ENCODE peak calls at places on chromosomes 2 and 18, in six cellular contexts. I is tibial artery; K is MM.1S; Y is mammary epithelial cell; E is transverse colon; D is CD4-positive, alpha-beta memory T cell. Q is an unnamed sample.

GRCh38 chr2:74850816-74851566 is 17.1 kb downstream of the HK2 start:
- DNase-seq in I (no peak), D (no peak), K (no peak), Y (peak; percentile 83), E (no peak), Q (no peak)

GRCh38 chr2:226427538-226428307 is 371.9 kb downstream of the IRS1 start:
- DNase-seq in Y (peak; percentile 92), K (no peak), I (peak; percentile 20), D (no peak), E (no peak), Q (no peak)

GRCh38 chr2:239468491-239469017 is 67.7 kb upstream of the HDAC4 start:
- DNase-seq in K (no peak), Y (no peak), D (no peak), I (peak; percentile 5), E (no peak), Q (no peak)

GRCh38 chr18:45169610-45170009 is 445.7 kb upstream of the SLC14A2 start:
- DNase-seq in I (peak; percentile 69), E (no peak), K (no peak), D (no peak), Y (peak; percentile 87), Q (no peak)

GRCh38 chr2:210049831-210050230 is 47.4 kb downstream of the RPE start:
- DNase-seq in I (no peak), D (no peak), Y (no peak), E (no peak), K (no peak), Q (no peak)

GRCh38 chr2:20611077-20611843 is 39.6 kb downstream of the HS1BP3 start:
- DNase-seq in E (peak; percentile 58), I (peak; percentile 93), K (no peak), D (no peak), Y (no peak), Q (no peak)

GRCh38 chr2:104855174-104856085 is 1.5 kb downstream of the POU3F3 start:
- DNase-seq in Y (no peak), E (no peak), I (no peak), D (no peak), K (no peak), Q (no peak)

GRCh38 chr2:84022810-84023431 is 436.2 kb downstream of the SUCLG1 start:
- DNase-seq in I (no peak), E (peak; percentile 15), Y (peak; percentile 49), D (peak; percentile 18), K (peak; percentile 62), Q (no peak)

GRCh38 chr2:181904022-181904632 is 12.6 kb downstream of the ITPRID2 start:
- DNase-seq in E (no peak), Y (no peak), K (peak; percentile 38), D (peak; percentile 37), I (no peak), Q (no peak)

GRCh38 chr18:1353025-1353424 is 448.4 kb downstream of the ADCYAP1 start:
- DNase-seq in E (no peak), D (no peak), Y (no peak), I (no peak), K (no peak), Q (no peak)

GRCh38 chr18:36129300-36130038 is at the start of the genes ELP2 and SLC39A6:
- DNase-seq in D (peak; percentile 95), E (peak; percentile 97), K (peak; percentile 96), I (peak; percentile 98), Y (peak; percentile 92), Q (peak; percentile 95)

GRCh38 chr2:9378433-9379371 is 44.6 kb downstream of the ITGB1BP1 start:
- DNase-seq in I (peak; percentile 86), E (peak; percentile 35), K (no peak), D (no peak), Y (peak; percentile 19), Q (no peak)

GRCh38 chr2:218003994-218004419 is 1.2 kb upstream of the TNS1 start:
- DNase-seq in I (peak; percentile 94), K (no peak), E (peak; percentile 53), Y (no peak), D (no peak), Q (no peak)

GRCh38 chr2:213227458-213227857 is 56.8 kb upstream of the SPAG16 start:
- DNase-seq in I (no peak), D (no peak), Y (peak; percentile 54), K (peak; percentile 43), E (no peak), Q (no peak)

GRCh38 chr18:36127866-36128845 is 984 bp downstream of the SLC39A6 start:
- DNase-seq in E (peak; percentile 15), I (peak; percentile 28), K (no peak), D (peak; percentile 8), Y (peak; percentile 40), Q (no peak)

GRCh38 chr2:159290289-159290907 is 3.9 kb upstream of the WDSUB1 start:
- DNase-seq in D (peak; percentile 32), E (no peak), I (peak; percentile 31), K (peak; percentile 53), Y (peak; percentile 69), Q (no peak)

GRCh38 chr2:105125428-105125827 is 87.6 kb downstream of the MRPS9 start:
- DNase-seq in E (no peak), I (no peak), D (no peak), K (no peak), Y (no peak), Q (no peak)

GRCh38 chr2:107027205-107027604 is 141.2 kb upstream of the ST6GAL2 start:
- DNase-seq in D (no peak), E (no peak), Y (no peak), K (no peak), I (no peak), Q (no peak)

GRCh38 chr18:45167631-45168225 is 447.5 kb upstream of the SLC14A2 start:
- DNase-seq in E (no peak), Y (peak; percentile 87), I (no peak), K (no peak), D (no peak), Q (no peak)

GRCh38 chr2:70895998-70896764 is 39.5 kb upstream of the ATP6V1B1 start:
- DNase-seq in I (no peak), E (no peak), K (no peak), D (no peak), Y (no peak), Q (no peak)

GRCh38 chr2:231376857-231377256 is 18.7 kb upstream of the B3GNT7 start:
- DNase-seq in I (no peak), D (no peak), Y (no peak), K (no peak), E (no peak), Q (no peak)

GRCh38 chr2:231929961-231930600 is 3.9 kb upstream of the NPPC start:
- DNase-seq in Y (no peak), K (no peak), D (no peak), I (no peak), E (no peak), Q (no peak)

GRCh38 chr2:156663757-156664409 is 227.7 kb downstream of the GPD2 start:
- DNase-seq in D (peak; percentile 11), K (peak; percentile 46), E (no peak), I (no peak), Y (no peak), Q (no peak)

GRCh38 chr2:235678712-235679111 is 184.9 kb downstream of the AGAP1 start:
- DNase-seq in E (no peak), K (no peak), I (no peak), D (no peak), Y (no peak), Q (no peak)

GRCh38 chr2:71299507-71299906 is 32.1 kb upstream of the ZNF638 start:
- DNase-seq in K (no peak), E (no peak), I (no peak), D (peak; percentile 36), Y (peak; percentile 16), Q (no peak)

GRCh38 chr2:6443424-6443823 is 422.3 kb downstream of the CMPK2 start:
- DNase-seq in Y (no peak), D (no peak), K (no peak), E (no peak), I (no peak), Q (no peak)

GRCh38 chr2:30265441-30266015 is 34.2 kb downstream of the LBH start:
- DNase-seq in K (no peak), D (no peak), I (no peak), E (no peak), Y (peak; percentile 22), Q (no peak)

GRCh38 chr2:64491426-64491825 is 32.7 kb upstream of the AFTPH start:
- DNase-seq in K (no peak), E (no peak), D (no peak), I (no peak), Y (no peak), Q (no peak)

GRCh38 chr18:60146220-60146960 is 226.2 kb downstream of the MC4R start:
- DNase-seq in I (no peak), K (no peak), D (no peak), E (no peak), Y (no peak), Q (no peak)

GRCh38 chr2:45882707-45883106 is 231.2 kb downstream of the PRKCE start:
- DNase-seq in D (no peak), I (peak; percentile 58), K (no peak), Y (no peak), E (peak; percentile 38), Q (no peak)

GRCh38 chr2:9095690-9096089 is 92.2 kb upstream of the MBOAT2 start:
- DNase-seq in I (peak; percentile 55), Y (no peak), D (no peak), K (no peak), E (peak; percentile 60), Q (no peak)

DNA sequence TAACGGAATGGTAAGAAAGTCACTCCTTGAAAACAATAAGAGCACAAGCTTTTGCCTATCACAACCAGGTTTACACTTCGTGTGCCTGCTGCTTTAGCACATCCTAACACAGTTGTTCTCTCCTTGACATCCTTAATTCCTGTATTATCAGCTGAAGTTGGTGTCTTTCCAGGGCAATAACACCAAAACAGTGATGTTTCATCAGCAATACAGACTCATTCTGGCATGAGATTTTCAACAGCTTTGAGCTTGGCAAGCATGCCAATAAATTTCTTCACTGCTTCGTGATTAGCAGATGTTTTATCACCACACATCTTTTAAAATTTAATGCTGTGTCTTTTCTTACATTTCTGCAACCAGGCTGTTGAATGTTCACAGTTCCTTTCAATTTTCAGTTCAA is 148.4 kb downstream of the EIPR1 start:
- DNase-seq in E (no peak), Y (no peak), D (no peak), I (no peak), K (no peak), Q (no peak)
- H3K9me3 ChIP-seq in E (no peaks in the 10 kb centered on the region), Y (no peaks in the 10 kb centered on the region), D (no peaks in the 10 kb centered on the region), I (peaks cover 53% of the 10 kb centered on the region), K (no peaks in the 10 kb centered on the region), Q (no peaks in the 10 kb centered on the region)

GRCh38 chr2:100460904-100461303 is 9.4 kb upstream of the NMS start:
- DNase-seq in K (no peak), D (no peak), E (no peak), I (no peak), Y (no peak), Q (no peak)
- H3K9me3 ChIP-seq in K (no peaks in the 10 kb centered on the region), D (no peaks in the 10 kb centered on the region), E (no peaks in the 10 kb centered on the region), I (peaks cover 7% of the 10 kb centered on the region), Y (no peaks in the 10 kb centered on the region), Q (peaks cover 6% of the 10 kb centered on the region)

DNA sequence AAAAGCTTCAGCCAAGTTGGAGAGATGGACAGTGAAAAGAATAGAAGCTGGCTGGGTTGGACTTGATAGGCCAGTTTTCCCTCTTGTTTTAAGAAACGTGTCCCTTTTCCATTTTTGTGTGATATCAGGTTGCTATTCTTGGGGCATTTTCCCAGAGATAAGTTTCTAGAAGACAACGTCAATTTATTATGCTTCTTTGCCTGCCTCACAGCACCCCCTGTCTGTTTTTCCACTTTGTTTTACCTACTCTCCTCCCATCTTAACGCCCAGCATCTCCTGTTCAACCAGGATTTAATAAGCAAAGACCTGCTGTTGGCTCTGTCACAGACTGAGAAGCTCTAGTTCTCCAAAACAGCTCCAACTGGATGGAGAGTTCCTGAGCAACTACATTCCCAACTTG is 317.8 kb upstream of the ZNF521 start:
- DNase-seq in D (no peak), K (no peak), E (no peak), Y (no peak), I (no peak), Q (no peak)
- H3K9me3 ChIP-seq in D (no peaks in the 10 kb centered on the region), K (no peaks in the 10 kb centered on the region), E (no peaks in the 10 kb centered on the region), Y (no peaks in the 10 kb centered on the region), I (no peaks in the 10 kb centered on the region), Q (no peaks in the 10 kb centered on the region)

GRCh38 chr2:173593109-173593508 is 238.4 kb downstream of the CDCA7 start:
- DNase-seq in D (no peak), K (no peak), E (no peak), Y (no peak), I (no peak), Q (no peak)
- H3K9me3 ChIP-seq in D (no peaks in the 10 kb centered on the region), K (no peaks in the 10 kb centered on the region), E (no peaks in the 10 kb centered on the region), Y (peaks cover 23% of the 10 kb centered on the region), I (no peaks in the 10 kb centered on the region), Q (no peaks in the 10 kb centered on the region)